ENCODE peak calls at places on chromosomes 4 and X, in four cellular contexts. One of them, this sample, is unnamed.
A peak's percentile ranks its signal among the peaks of the same experiment; 100 is the strongest.

GRCh38 chr4:7968262-7968896 is 28.7 kb upstream of the AFAP1 start:
- DNase-seq in BJ: no peak
- DNase-seq in esophagus squamous epithelium: no peak
- DNase-seq in K562: no peak
- DNase-seq in this sample: no peak

GRCh38 chrX:18577400-18577799 is 94.5 kb downstream of the RS1 start:
- DNase-seq in BJ: no peak
- DNase-seq in esophagus squamous epithelium: no peak
- DNase-seq in K562: no peak
- DNase-seq in this sample: no peak

GRCh38 chr4:140742838-140743193 is 13.4 kb downstream of the TBC1D9 start:
- DNase-seq in BJ: no peak
- DNase-seq in esophagus squamous epithelium: no peak
- DNase-seq in K562: no peak
- DNase-seq in this sample: no peak

GRCh38 chrX:56994375-56995270 is 718 bp downstream of the SPIN3 start:
- DNase-seq in BJ: no peak
- DNase-seq in esophagus squamous epithelium: no peak
- DNase-seq in K562: no peak
- DNase-seq in this sample: peak; percentile 20

GRCh38 chr4:170138580-170139194 is 48.9 kb upstream of the AADAT start:
- DNase-seq in BJ: peak; percentile 8
- DNase-seq in esophagus squamous epithelium: no peak
- DNase-seq in K562: peak; percentile 66
- DNase-seq in this sample: peak; percentile 82

GRCh38 chrX:37454537-37455285 is 105.5 kb downstream of the PRRG1 start:
- DNase-seq in BJ: no peak
- DNase-seq in esophagus squamous epithelium: no peak
- DNase-seq in K562: no peak
- DNase-seq in this sample: no peak

GRCh38 chrX:115449742-115450141 is 111.2 kb upstream of the PLS3 start:
- DNase-seq in BJ: peak; percentile 4
- DNase-seq in esophagus squamous epithelium: no peak
- DNase-seq in K562: no peak
- DNase-seq in this sample: no peak

GRCh38 chrX:318068-318738 is 393 bp downstream of the GTPBP6 start:
- DNase-seq in BJ: peak; percentile 91
- DNase-seq in esophagus squamous epithelium: no peak
- DNase-seq in K562: peak; percentile 69
- DNase-seq in this sample: peak; percentile 93

GRCh38 chrX:153519569-153520285 is 2.3 kb downstream of the ATP2B3 start:
- DNase-seq in BJ: no peak
- DNase-seq in esophagus squamous epithelium: no peak
- DNase-seq in K562: no peak
- DNase-seq in this sample: no peak

GRCh38 chrX:43707812-43708548 is 51.9 kb downstream of the MAOA start:
- DNase-seq in BJ: no peak
- DNase-seq in esophagus squamous epithelium: no peak
- DNase-seq in K562: no peak
- DNase-seq in this sample: no peak

GRCh38 chrX:153946910-153947769 is 2.7 kb upstream of the RENBP start:
- DNase-seq in BJ: no peak
- DNase-seq in esophagus squamous epithelium: no peak
- DNase-seq in K562: peak; percentile 64
- DNase-seq in this sample: peak; percentile 81

GRCh38 chr4:137558951-137559350 is 26.7 kb upstream of the PCDH18 start:
- DNase-seq in BJ: no peak
- DNase-seq in esophagus squamous epithelium: no peak
- DNase-seq in K562: no peak
- DNase-seq in this sample: no peak

GRCh38 chr4:13597141-13597540 is 30.4 kb downstream of the BOD1L1 start:
- DNase-seq in BJ: no peak
- DNase-seq in esophagus squamous epithelium: no peak
- DNase-seq in K562: no peak
- DNase-seq in this sample: no peak

GRCh38 chrX:117510453-117510852 is 606.2 kb downstream of the KLHL13 start:
- DNase-seq in BJ: no peak
- DNase-seq in esophagus squamous epithelium: no peak
- DNase-seq in K562: no peak
- DNase-seq in this sample: no peak

GRCh38 chr4:87387237-87387636 is 3.8 kb downstream of the HSD17B11 start:
- DNase-seq in BJ: no peak
- DNase-seq in esophagus squamous epithelium: no peak
- DNase-seq in K562: no peak
- DNase-seq in this sample: no peak

GRCh38 chrX:41377624-41378023 is 43.7 kb downstream of the DDX3X start:
- DNase-seq in BJ: no peak
- DNase-seq in esophagus squamous epithelium: no peak
- DNase-seq in K562: no peak
- DNase-seq in this sample: no peak

GRCh38 chrX:111490683-111491082 is 20.8 kb upstream of the SERTM2 start:
- DNase-seq in BJ: no peak
- DNase-seq in esophagus squamous epithelium: no peak
- DNase-seq in K562: no peak
- DNase-seq in this sample: no peak

GRCh38 chrX:139826065-139827044 is 106.5 kb downstream of the ATP11C start:
- DNase-seq in BJ: peak; percentile 33
- DNase-seq in esophagus squamous epithelium: no peak
- DNase-seq in K562: no peak
- DNase-seq in this sample: no peak

GRCh38 chrX:122934131-122934530 is 249.9 kb upstream of the GRIA3 start:
- DNase-seq in BJ: no peak
- DNase-seq in esophagus squamous epithelium: no peak
- DNase-seq in K562: no peak
- DNase-seq in this sample: no peak

GRCh38 chr4:89438102-89438831 is 130.7 kb upstream of the GPRIN3 start:
- DNase-seq in BJ: no peak
- DNase-seq in esophagus squamous epithelium: no peak
- DNase-seq in K562: peak; percentile 14
- DNase-seq in this sample: no peak

GRCh38 chrX:105823092-105823454 is 734 bp downstream of the NRK start:
- DNase-seq in BJ: no peak
- DNase-seq in esophagus squamous epithelium: no peak
- DNase-seq in K562: no peak
- DNase-seq in this sample: no peak

GRCh38 chr4:120714581-120714980 is 207.9 kb downstream of the PRDM5 start:
- DNase-seq in BJ: no peak
- DNase-seq in esophagus squamous epithelium: no peak
- DNase-seq in K562: no peak
- DNase-seq in this sample: no peak

GRCh38 chr4:36177946-36178345 is 66.4 kb downstream of the ARAP2 start:
- DNase-seq in BJ: no peak
- DNase-seq in esophagus squamous epithelium: no peak
- DNase-seq in K562: no peak
- DNase-seq in this sample: no peak

GRCh38 chr4:47490550-47490949 is 5.5 kb downstream of the ATP10D start:
- DNase-seq in BJ: no peak
- DNase-seq in esophagus squamous epithelium: no peak
- DNase-seq in K562: no peak
- DNase-seq in this sample: peak; percentile 8

GRCh38 chr4:76697129-76697803 is 200.7 kb downstream of the SOWAHB start:
- DNase-seq in BJ: no peak
- DNase-seq in esophagus squamous epithelium: no peak
- DNase-seq in K562: no peak
- DNase-seq in this sample: no peak

GRCh38 chrX:107825698-107826285 is at the start of gene MID2:
- DNase-seq in BJ: no peak
- DNase-seq in esophagus squamous epithelium: no peak
- DNase-seq in K562: no peak
- DNase-seq in this sample: peak; percentile 21

GRCh38 chrX:23888887-23889501 is 18.7 kb downstream of the APOO start:
- DNase-seq in BJ: no peak
- DNase-seq in esophagus squamous epithelium: no peak
- DNase-seq in K562: no peak
- DNase-seq in this sample: no peak

GRCh38 chr4:55172694-55173287 is 47.4 kb upstream of the KDR start:
- DNase-seq in BJ: no peak
- DNase-seq in esophagus squamous epithelium: no peak
- DNase-seq in K562: no peak
- DNase-seq in this sample: peak; percentile 45

DNA sequence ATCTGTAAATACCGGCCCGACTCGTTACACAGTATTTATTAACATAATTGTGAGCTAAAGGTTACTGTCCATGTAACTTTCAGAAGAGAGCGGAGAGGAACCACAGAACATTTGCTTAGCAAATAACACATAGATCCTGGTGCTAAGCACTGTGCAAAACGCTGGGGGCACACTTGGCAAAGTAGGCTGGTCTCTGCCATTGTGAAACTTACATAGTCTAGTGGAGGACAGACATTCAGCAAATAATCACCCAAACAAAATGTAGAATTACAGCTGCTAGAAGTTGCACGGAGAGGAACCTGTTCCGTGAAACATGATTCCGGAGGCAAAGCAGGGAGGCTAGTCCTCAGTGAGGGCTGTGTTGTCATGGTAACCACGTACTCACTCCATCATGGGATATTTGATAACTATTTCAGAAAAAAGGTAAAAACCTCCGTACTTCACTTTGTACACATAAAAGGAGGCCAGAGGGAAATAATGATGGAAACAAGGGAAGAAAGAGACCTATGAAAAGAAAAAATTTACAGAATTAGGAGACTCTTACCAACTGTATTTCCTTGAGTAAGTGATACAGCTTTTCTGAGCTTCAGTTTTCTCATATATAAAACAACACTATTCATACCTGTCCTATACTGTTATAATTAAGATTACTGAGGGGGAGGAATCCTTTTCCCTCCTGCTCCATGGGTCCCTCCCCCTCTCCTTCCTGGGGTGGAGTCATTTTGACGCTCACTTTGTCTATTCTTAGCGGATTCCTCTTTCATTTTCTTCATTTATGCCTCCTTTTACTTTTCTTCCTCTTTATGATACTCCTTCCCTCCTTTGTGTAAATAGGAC is 760 bp upstream of the RASGEF1B start:
- DNase-seq in BJ: no peak
- DNase-seq in esophagus squamous epithelium: peak; percentile 59
- DNase-seq in K562: peak; percentile 47
- DNase-seq in this sample: peak; percentile 29
- TF ChIP-seq CTCF in BJ: peak; percentile 22
- TF ChIP-seq CTCF in esophagus squamous epithelium: peak; percentile 21
- TF ChIP-seq CTCF in K562: no peak
- TF ChIP-seq CTCF in this sample: peak; percentile 19

DNA sequence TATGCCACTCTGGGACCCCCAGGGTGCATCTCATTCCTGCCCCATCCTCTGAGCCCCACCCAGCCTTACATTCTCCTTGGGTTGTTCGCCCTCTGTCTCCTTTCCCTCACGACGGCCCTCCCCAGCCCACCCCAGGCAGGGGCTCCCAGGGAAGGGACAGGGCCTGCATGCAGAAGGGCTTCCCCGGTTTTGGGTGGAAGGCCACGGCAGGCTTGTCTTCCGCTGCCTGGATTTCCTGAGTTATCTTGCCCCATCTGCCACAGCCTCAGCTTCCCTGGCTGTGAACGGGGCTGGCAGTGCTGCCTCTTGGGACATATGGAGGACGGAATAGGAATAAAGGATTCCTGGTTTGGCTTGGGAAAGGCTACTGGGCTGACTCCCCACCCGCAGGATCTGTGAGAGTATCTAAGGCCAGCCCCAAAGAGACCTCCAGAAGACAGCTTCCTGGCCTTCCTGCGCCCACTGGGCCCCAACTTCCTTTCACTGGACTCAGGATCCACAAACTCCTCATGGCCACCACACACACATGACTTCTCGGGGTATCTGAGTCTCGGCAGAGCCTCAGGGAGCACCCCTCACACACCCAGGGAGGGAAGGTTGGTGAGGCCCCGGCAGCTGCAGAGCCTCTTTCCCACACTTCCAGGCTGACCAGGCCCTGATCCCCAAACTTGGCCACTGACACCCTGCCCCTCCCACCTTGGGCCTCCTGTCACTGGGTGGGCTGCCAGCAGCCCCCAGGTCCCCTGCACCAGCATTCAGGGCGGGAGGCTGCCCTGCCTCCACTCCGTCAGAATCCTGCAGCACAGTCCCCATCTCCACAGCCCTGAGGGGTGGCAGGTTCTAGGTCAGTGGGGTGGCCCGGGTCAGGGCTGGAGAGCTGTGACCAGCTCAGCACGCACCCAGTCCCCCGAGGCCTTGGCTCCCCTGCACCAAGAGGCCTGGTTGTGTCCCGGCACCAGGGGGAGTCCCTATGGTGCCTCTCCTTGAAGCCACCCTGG is 3.5 kb upstream of the MXD4 start:
- DNase-seq in BJ: no peak
- DNase-seq in esophagus squamous epithelium: no peak
- DNase-seq in K562: no peak
- DNase-seq in this sample: no peak
- TF ChIP-seq CTCF in BJ: no peak
- TF ChIP-seq CTCF in esophagus squamous epithelium: no peak
- TF ChIP-seq CTCF in K562: no peak
- TF ChIP-seq CTCF in this sample: no peak

GRCh38 chrX:10513974-10514373 is 106.4 kb downstream of the MID1 start:
- DNase-seq in BJ: no peak
- DNase-seq in esophagus squamous epithelium: no peak
- DNase-seq in K562: no peak
- DNase-seq in this sample: no peak

GRCh38 chrX:10518073-10518472 is 102.3 kb downstream of the MID1 start:
- DNase-seq in BJ: no peak
- DNase-seq in esophagus squamous epithelium: no peak
- DNase-seq in K562: no peak
- DNase-seq in this sample: no peak

GRCh38 chrX:10514891-10515290 is 105.5 kb downstream of the MID1 start:
- DNase-seq in BJ: no peak
- DNase-seq in esophagus squamous epithelium: no peak
- DNase-seq in K562: no peak
- DNase-seq in this sample: no peak

GRCh38 chrX:10519278-10519677 is 101.1 kb downstream of the MID1 start:
- DNase-seq in BJ: no peak
- DNase-seq in esophagus squamous epithelium: no peak
- DNase-seq in K562: no peak
- DNase-seq in this sample: no peak

DNA sequence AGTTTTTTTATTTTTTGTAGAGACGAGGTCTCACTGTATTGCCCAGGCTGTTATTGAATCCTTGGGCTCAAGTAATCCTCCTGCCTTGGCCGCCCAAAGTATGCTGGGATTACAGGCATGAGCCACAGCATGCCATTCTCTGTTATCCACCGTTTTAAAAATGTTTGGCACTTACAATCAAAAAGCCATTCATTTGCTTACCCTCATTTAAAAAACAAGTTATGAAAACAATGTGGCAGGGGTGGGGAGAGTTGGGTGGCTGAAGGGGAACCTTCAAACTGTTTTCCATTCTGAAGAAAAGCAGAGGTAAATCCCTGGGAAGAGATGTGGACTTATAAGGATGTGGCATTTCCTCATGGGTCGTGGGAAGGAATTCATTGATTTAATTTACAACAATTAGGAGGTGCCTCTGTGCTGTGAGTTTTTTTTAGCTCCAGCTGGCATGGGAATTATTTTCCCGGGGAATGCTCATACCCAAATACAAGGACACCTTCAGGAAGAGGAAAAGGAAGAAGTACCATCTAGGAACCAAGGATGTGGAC is 103.5 kb downstream of the MID1 start:
- DNase-seq in BJ: no peak
- DNase-seq in esophagus squamous epithelium: no peak
- DNase-seq in K562: no peak
- DNase-seq in this sample: no peak
- TF ChIP-seq CTCF in BJ: no peak
- TF ChIP-seq CTCF in esophagus squamous epithelium: no peak
- TF ChIP-seq CTCF in K562: no peak
- TF ChIP-seq CTCF in this sample: no peak

GRCh38 chr4:10140866-10141759 is 24.5 kb upstream of the WDR1 start:
- DNase-seq in BJ: no peak
- DNase-seq in esophagus squamous epithelium: no peak
- DNase-seq in K562: peak; percentile 54
- DNase-seq in this sample: no peak
- TF ChIP-seq CTCF in BJ: no peak
- TF ChIP-seq CTCF in esophagus squamous epithelium: no peak
- TF ChIP-seq CTCF in K562: peak; percentile 63
- TF ChIP-seq CTCF in this sample: no peak

This sample was measured in endothelial cell.